ENCODE peak calls at places on chromosome X, in four cellular contexts. One of them, this sample, is unnamed.

GRCh38 chrX:20320461-20321159 is 53.9 kb upstream of the RPS6KA3 start:
- ATAC-seq in left cardiac atrium: no peak
- ATAC-seq in mucosa of descending colon: peak
- ATAC-seq in activated naive CD4-positive, alpha-beta T cell treated with anti-CD3 and anti-CD28 coated beads, Interleukin-2, amount 50 U/mL, for 72 hours: peak
- ATAC-seq in this sample: no peak

GRCh38 chrX:135382260-135382659 is 39.5 kb upstream of the SMIM10L2A start:
- ATAC-seq in left cardiac atrium: no peak
- ATAC-seq in mucosa of descending colon: no peak
- ATAC-seq in activated naive CD4-positive, alpha-beta T cell treated with anti-CD3 and anti-CD28 coated beads, Interleukin-2, amount 50 U/mL, for 72 hours: no peak
- ATAC-seq in this sample: no peak

GRCh38 chrX:13699183-13699826 is 10.4 kb downstream of the RAB9A start:
- ATAC-seq in left cardiac atrium: peak
- ATAC-seq in mucosa of descending colon: peak
- ATAC-seq in activated naive CD4-positive, alpha-beta T cell treated with anti-CD3 and anti-CD28 coated beads, Interleukin-2, amount 50 U/mL, for 72 hours: peak
- ATAC-seq in this sample: peak

GRCh38 chrX:149898554-149898953 is 17.6 kb downstream of the MAGEA8 start:
- ATAC-seq in left cardiac atrium: no peak
- ATAC-seq in mucosa of descending colon: no peak
- ATAC-seq in activated naive CD4-positive, alpha-beta T cell treated with anti-CD3 and anti-CD28 coated beads, Interleukin-2, amount 50 U/mL, for 72 hours: peak
- ATAC-seq in this sample: no peak

GRCh38 chrX:1391370-1391706 is 575 bp downstream of the SLC25A6 start:
- ATAC-seq in left cardiac atrium: peak
- ATAC-seq in mucosa of descending colon: no peak
- ATAC-seq in activated naive CD4-positive, alpha-beta T cell treated with anti-CD3 and anti-CD28 coated beads, Interleukin-2, amount 50 U/mL, for 72 hours: no peak
- ATAC-seq in this sample: no peak

GRCh38 chrX:104172121-104172520 is 5.9 kb downstream of the FAM199X start:
- ATAC-seq in left cardiac atrium: no peak
- ATAC-seq in mucosa of descending colon: no peak
- ATAC-seq in activated naive CD4-positive, alpha-beta T cell treated with anti-CD3 and anti-CD28 coated beads, Interleukin-2, amount 50 U/mL, for 72 hours: no peak
- ATAC-seq in this sample: no peak

GRCh38 chrX:142036111-142036510 is 132.4 kb downstream of the MAGEC1 start:
- ATAC-seq in left cardiac atrium: no peak
- ATAC-seq in mucosa of descending colon: no peak
- ATAC-seq in activated naive CD4-positive, alpha-beta T cell treated with anti-CD3 and anti-CD28 coated beads, Interleukin-2, amount 50 U/mL, for 72 hours: no peak
- ATAC-seq in this sample: no peak

GRCh38 chrX:30830544-30830943 is 58.5 kb downstream of the TAB3 start:
- ATAC-seq in left cardiac atrium: no peak
- ATAC-seq in mucosa of descending colon: no peak
- ATAC-seq in activated naive CD4-positive, alpha-beta T cell treated with anti-CD3 and anti-CD28 coated beads, Interleukin-2, amount 50 U/mL, for 72 hours: peak
- ATAC-seq in this sample: no peak

GRCh38 chrX:76433219-76433618 is 5.7 kb downstream of the MAGEE1 start:
- ATAC-seq in left cardiac atrium: peak
- ATAC-seq in mucosa of descending colon: no peak
- ATAC-seq in activated naive CD4-positive, alpha-beta T cell treated with anti-CD3 and anti-CD28 coated beads, Interleukin-2, amount 50 U/mL, for 72 hours: no peak
- ATAC-seq in this sample: no peak

GRCh38 chrX:67536564-67536963 is 7.3 kb upstream of the AR start:
- ATAC-seq in left cardiac atrium: no peak
- ATAC-seq in mucosa of descending colon: no peak
- ATAC-seq in activated naive CD4-positive, alpha-beta T cell treated with anti-CD3 and anti-CD28 coated beads, Interleukin-2, amount 50 U/mL, for 72 hours: no peak
- ATAC-seq in this sample: no peak

This sample was measured in gastroesophageal sphincter.